ENCODE peak calls at places on chromosomes 11 and 22, in six cellular contexts. One of them, this sample, is unnamed.

GRCh38 chr22:37416389-37416788 is 10.9 kb downstream of the ELFN2 start:
- DNase-seq in ELR: no peak
- DNase-seq in uterus: no peak
- DNase-seq in caudate nucleus: no peak
- DNase-seq in neural progenitor cell: no peak
- DNase-seq in H4: no peak
- DNase-seq in this sample: no peak

GRCh38 chr11:130383363-130384168 is 44.8 kb downstream of the ADAMTS8 start:
- DNase-seq in ELR: peak; percentile 81
- DNase-seq in uterus: no peak
- DNase-seq in caudate nucleus: no peak
- DNase-seq in neural progenitor cell: no peak
- DNase-seq in H4: peak; percentile 98
- DNase-seq in this sample: no peak

GRCh38 chr11:114928260-114928870 is 250.0 kb downstream of the NXPE2 start:
- DNase-seq in ELR: no peak
- DNase-seq in uterus: no peak
- DNase-seq in caudate nucleus: no peak
- DNase-seq in neural progenitor cell: no peak
- DNase-seq in H4: no peak
- DNase-seq in this sample: no peak

GRCh38 chr11:58471892-58472291 is 29.9 kb upstream of the OR5B12 start:
- DNase-seq in ELR: peak; percentile 3
- DNase-seq in uterus: no peak
- DNase-seq in caudate nucleus: no peak
- DNase-seq in neural progenitor cell: no peak
- DNase-seq in H4: no peak
- DNase-seq in this sample: no peak

GRCh38 chr11:95898782-95899181 is 25.1 kb downstream of the MTMR2 start:
- DNase-seq in ELR: no peak
- DNase-seq in uterus: no peak
- DNase-seq in caudate nucleus: no peak
- DNase-seq in neural progenitor cell: no peak
- DNase-seq in H4: no peak
- DNase-seq in this sample: no peak

GRCh38 chr22:45096256-45096907 is 67.3 kb upstream of the NUP50 start:
- DNase-seq in ELR: peak; percentile 69
- DNase-seq in uterus: peak; percentile 25
- DNase-seq in caudate nucleus: peak; percentile 28
- DNase-seq in neural progenitor cell: peak; percentile 80
- DNase-seq in H4: peak; percentile 64
- DNase-seq in this sample: peak; percentile 75

GRCh38 chr22:37126882-37127281 is 17.4 kb upstream of the TMPRSS6 start:
- DNase-seq in ELR: no peak
- DNase-seq in uterus: no peak
- DNase-seq in caudate nucleus: no peak
- DNase-seq in neural progenitor cell: peak; percentile 58
- DNase-seq in H4: no peak
- DNase-seq in this sample: no peak

GRCh38 chr22:29992341-29993275 is 87.7 kb upstream of the HORMAD2 start:
- DNase-seq in ELR: peak; percentile 13
- DNase-seq in uterus: no peak
- DNase-seq in caudate nucleus: no peak
- DNase-seq in neural progenitor cell: no peak
- DNase-seq in H4: no peak
- DNase-seq in this sample: no peak

GRCh38 chr11:119726150-119726553 is 2.8 kb downstream of the NECTIN1 start:
- DNase-seq in ELR: no peak
- DNase-seq in uterus: no peak
- DNase-seq in caudate nucleus: no peak
- DNase-seq in neural progenitor cell: peak; percentile 36
- DNase-seq in H4: no peak
- DNase-seq in this sample: no peak

GRCh38 chr11:109112748-109113378 is 309.1 kb upstream of the C11orf87 start:
- DNase-seq in ELR: peak; percentile 6
- DNase-seq in uterus: no peak
- DNase-seq in caudate nucleus: no peak
- DNase-seq in neural progenitor cell: no peak
- DNase-seq in H4: no peak
- DNase-seq in this sample: no peak

GRCh38 chr22:23098718-23099524 is 28.6 kb downstream of the GNAZ start:
- DNase-seq in ELR: no peak
- DNase-seq in uterus: peak; percentile 37
- DNase-seq in caudate nucleus: peak; percentile 67
- DNase-seq in neural progenitor cell: no peak
- DNase-seq in H4: no peak
- DNase-seq in this sample: no peak